ENCODE peak calls at places on chromosomes 13 and 19, in six cellular contexts. N is psoas muscle, X is ovary, P is fibroblast of lung, H is thoracic aorta, D is upper lobe of right lung. E is an unnamed sample.

GRCh38 chr13:34346626-34347025 is 528.7 kb downstream of the RFC3 start:
- DNase-seq in N (no peak), X (no peak), P (peak; percentile 72), H (no peak), D (no peak), E (no peak)

GRCh38 chr13:43434185-43434584 is 352.6 kb downstream of the ENOX1 start:
- DNase-seq in N (no peak), X (no peak), P (no peak), H (no peak), D (no peak), E (no peak)

GRCh38 chr19:22784051-22784450 is at the start of gene ZNF99:
- DNase-seq in N (peak; percentile 72), X (peak; percentile 61), P (no peak), H (peak; percentile 5), D (no peak), E (no peak)

GRCh38 chr13:28718186-28718537 is 608 bp downstream of the SLC46A3 start:
- DNase-seq in N (no peak), X (no peak), P (peak; percentile 3), H (peak; percentile 11), D (no peak), E (no peak)

GRCh38 chr19:46746281-46746965 is at the start of gene STRN4:
- DNase-seq in N (peak; percentile 75), X (peak; percentile 66), P (peak; percentile 43), H (no peak), D (peak; percentile 81), E (no peak)

GRCh38 chr19:45906221-45906620 is 3.8 kb upstream of the MYPOP start:
- DNase-seq in N (no peak), X (no peak), P (peak; percentile 31), H (no peak), D (no peak), E (peak; percentile 58)

GRCh38 chr19:6108721-6109633 is 1.3 kb downstream of the RFX2 start:
- DNase-seq in N (peak; percentile 61), X (peak; percentile 79), P (peak; percentile 75), H (peak; percentile 53), D (peak; percentile 82), E (peak; percentile 57)

GRCh38 chr13:20412761-20413355 is 112.8 kb downstream of the CRYL1 start:
- DNase-seq in N (no peak), X (no peak), P (peak; percentile 47), H (no peak), D (no peak), E (peak; percentile 58)

GRCh38 chr19:17107546-17108452 is 32.2 kb downstream of the MYO9B start:
- DNase-seq in N (peak; percentile 92), X (peak; percentile 52), P (peak; percentile 96), H (peak; percentile 96), D (peak; percentile 78), E (peak; percentile 81)

GRCh38 chr13:41916173-41916954 is 44.5 kb downstream of the VWA8 start:
- DNase-seq in N (no peak), X (no peak), P (peak; percentile 91), H (no peak), D (no peak), E (peak; percentile 56)

GRCh38 chr13:108342369-108343289 is 73.1 kb downstream of the TNFSF13B start:
- DNase-seq in N (no peak), X (no peak), P (peak; percentile 38), H (no peak), D (no peak), E (peak; percentile 17)

GRCh38 chr19:9309974-9310446 is 372 bp upstream of the ZNF699 start:
- DNase-seq in N (peak; percentile 91), X (peak; percentile 96), P (no peak), H (peak; percentile 80), D (peak; percentile 94), E (peak; percentile 90)

GRCh38 chr13:101098873-101099272 is 317.4 kb downstream of the NALCN start:
- DNase-seq in N (no peak), X (no peak), P (no peak), H (no peak), D (no peak), E (peak; percentile 19)
- H3K4me1 ChIP-seq in N (no peaks in the 10 kb centered on the region), X (no peaks in the 10 kb centered on the region), P (no peaks in the 10 kb centered on the region), H (no peaks in the 10 kb centered on the region), D (no peaks in the 10 kb centered on the region), E (no peaks in the 10 kb centered on the region)

GRCh38 chr13:23347601-23348000 is 85.9 kb downstream of the SACS start:
- DNase-seq in N (no peak), X (no peak), P (no peak), H (no peak), D (no peak), E (no peak)
- H3K27me3 ChIP-seq in N (no peaks in the 10 kb centered on the region), X (no peaks in the 10 kb centered on the region), P (no peaks in the 10 kb centered on the region), H (no peaks in the 10 kb centered on the region), D (no peaks in the 10 kb centered on the region), E (no peaks in the 10 kb centered on the region)

DNA sequence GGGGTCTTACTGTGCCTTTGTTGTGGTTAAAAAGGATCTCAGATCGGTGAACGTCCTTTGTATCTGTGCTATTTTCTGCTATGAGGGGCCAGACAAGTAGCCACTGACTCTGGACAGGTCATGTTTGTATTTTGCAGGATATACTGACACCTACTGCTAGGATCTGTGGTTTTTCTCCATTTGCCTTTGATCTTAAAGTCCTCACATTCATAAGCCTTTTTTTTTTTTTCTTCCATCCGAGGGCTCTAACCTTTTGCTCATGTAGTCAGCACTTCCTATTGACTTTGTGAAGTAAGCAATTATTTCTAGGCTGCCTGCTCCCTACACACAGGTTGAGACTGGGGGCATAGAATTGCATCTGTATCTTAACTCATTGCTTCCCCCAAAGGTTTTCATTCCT is 106.2 kb downstream of the SLITRK5 start:
- DNase-seq in N (no peak), X (no peak), P (peak; percentile 1), H (no peak), D (no peak), E (no peak)
- TF ChIP-seq CTCF in N (no peak), X (no peak), P (no peak), H (no peak), D (no peak), E (peak; percentile 17)

GRCh38 chr13:110218601-110219201 is 88.3 kb downstream of the COL4A1 start:
- DNase-seq in N (no peak), X (no peak), P (no peak), H (no peak), D (no peak), E (no peak)
- H3K4me1 ChIP-seq in N (peaks cover 21% of the 10 kb centered on the region), X (peaks cover 11% of the 10 kb centered on the region), P (peaks cover 32% of the 10 kb centered on the region), H (peaks cover 86% of the 10 kb centered on the region), D (peaks cover 37% of the 10 kb centered on the region), E (peaks cover 3% of the 10 kb centered on the region)

DNA sequence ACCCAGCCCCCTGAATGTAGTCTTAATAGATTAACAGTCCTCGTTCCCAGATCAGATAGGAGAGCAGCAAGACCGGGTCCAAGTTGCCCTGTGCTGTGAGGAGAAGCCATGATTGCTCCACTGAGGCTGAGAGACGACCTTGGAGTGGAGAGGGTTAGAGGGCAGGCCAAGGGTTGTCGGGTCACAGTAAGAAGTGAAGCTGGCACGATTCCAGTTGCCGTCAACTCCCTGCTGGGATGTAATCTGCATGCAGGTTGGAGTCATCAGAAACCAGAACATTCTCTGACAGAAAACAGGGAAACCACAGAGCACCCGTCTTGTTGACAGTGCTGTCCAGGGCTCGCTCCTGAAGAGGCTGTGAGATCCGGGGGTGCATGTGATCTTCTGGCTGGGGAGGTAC is 19.0 kb upstream of the ATP11A start:
- DNase-seq in N (no peak), X (no peak), P (no peak), H (no peak), D (peak; percentile 39), E (no peak)
- H3K27me3 ChIP-seq in N (peaks cover 4% of the 10 kb centered on the region), X (no peaks in the 10 kb centered on the region), P (no peaks in the 10 kb centered on the region), H (no peaks in the 10 kb centered on the region), D (no peaks in the 10 kb centered on the region), E (peaks cover 14% of the 10 kb centered on the region)